ENCODE peak calls at places on chromosomes 11 and 22, in six cellular contexts. F is NCI-H2081; K is NCI-H82; Y is stimulated activated CD4-positive, alpha-beta T cell treated with anti-CD3 and anti-CD28 coated beads, Interleukin-12 subunit alpha, Interleukin-12 subunit beta, amount 100 ng/mL, for 4 hours; G is activated naive CD4-positive, alpha-beta T cell treated with anti-CD3 and anti-CD28 coated beads, Interleukin-2, amount 50 U/mL, for 16 hours; O is AG08395. L is an unnamed sample.

GRCh38 chr11:116192509-116193206 is 580.1 kb downstream of the BUD13 start:
- DNase-seq in O (peak; percentile 9), K (peak; percentile 81), Y (no peak), G (no peak), F (no peak), L (no peak)

GRCh38 chr22:24422078-24422665 is 5.2 kb upstream of the ADORA2A start:
- DNase-seq in F (no peak), K (no peak), O (no peak), Y (no peak), G (no peak), L (no peak)

GRCh38 chr22:39808087-39808486 is 85.5 kb downstream of the ENTHD1 start:
- DNase-seq in F (no peak), O (no peak), G (no peak), K (peak; percentile 50), Y (peak; percentile 23), L (no peak)

GRCh38 chr22:18111759-18112330 is 1.2 kb downstream of the TUBA8 start:
- DNase-seq in K (no peak), F (peak; percentile 45), O (no peak), G (no peak), Y (no peak), L (no peak)

GRCh38 chr11:45247433-45247832 is 38.7 kb downstream of the SYT13 start:
- DNase-seq in G (no peak), O (peak; percentile 21), F (no peak), Y (no peak), K (peak; percentile 17), L (peak; percentile 3)

GRCh38 chr11:46389450-46390330 is 1.9 kb downstream of the CHRM4 start:
- DNase-seq in F (peak; percentile 79), G (peak; percentile 41), K (peak; percentile 83), Y (peak; percentile 52), O (peak; percentile 85), L (peak; percentile 49)

GRCh38 chr11:69012092-69013008 is 696 bp downstream of the MRGPRF start:
- DNase-seq in F (no peak), K (no peak), G (no peak), O (peak; percentile 38), Y (no peak), L (peak; percentile 64)

GRCh38 chr11:124676386-124676785 is 2.7 kb downstream of the SPA17 start:
- DNase-seq in G (no peak), K (no peak), Y (no peak), O (peak; percentile 35), F (no peak), L (peak; percentile 55)

GRCh38 chr11:94794287-94795168 is 26.4 kb downstream of the AMOTL1 start:
- DNase-seq in G (no peak), O (peak; percentile 89), Y (no peak), F (peak; percentile 38), K (no peak), L (peak; percentile 96)

GRCh38 chr11:70110538-70111055 is 32.5 kb downstream of the ANO1 start:
- DNase-seq in O (no peak), Y (no peak), K (no peak), F (no peak), G (no peak), L (no peak)

GRCh38 chr11:120611576-120611975 is 100.0 kb downstream of the GRIK4 start:
- DNase-seq in G (no peak), O (no peak), F (no peak), Y (no peak), K (peak; percentile 70), L (no peak)

GRCh38 chr11:46330887-46331652 is 16.2 kb upstream of the DGKZ start:
- DNase-seq in F (no peak), G (peak; percentile 57), K (no peak), Y (no peak), O (no peak), L (no peak)

GRCh38 chr22:42357221-42357620 is 75.0 kb downstream of the NFAM1 start:
- DNase-seq in O (no peak), Y (no peak), K (no peak), G (no peak), F (no peak), L (no peak)

GRCh38 chr22:36369004-36369921 is 18.5 kb downstream of the MYH9 start:
- DNase-seq in F (peak; percentile 31), K (no peak), G (peak; percentile 52), O (no peak), Y (peak; percentile 54), L (no peak)

GRCh38 chr11:30452842-30453241 is 129.9 kb downstream of the ARL14EP start:
- DNase-seq in O (no peak), G (no peak), F (no peak), Y (no peak), K (no peak), L (no peak)

GRCh38 chr11:117081908-117082307 is 16.3 kb downstream of the SIK3 start:
- DNase-seq in Y (no peak), G (no peak), K (no peak), F (no peak), O (no peak), L (no peak)

GRCh38 chr22:21735198-21736083 is at the start of gene YPEL1:
- DNase-seq in Y (peak; percentile 94), F (peak; percentile 90), G (peak; percentile 94), O (peak; percentile 98), K (peak; percentile 87), L (peak; percentile 95)

GRCh38 chr22:28369849-28370248 is 309.8 kb downstream of the TTC28 start:
- DNase-seq in K (no peak), F (no peak), Y (no peak), O (no peak), G (no peak), L (no peak)

GRCh38 chr22:27237342-27237741 is 564.2 kb downstream of the MN1 start:
- DNase-seq in G (no peak), O (no peak), K (no peak), Y (no peak), F (no peak), L (no peak)

GRCh38 chr11:15941206-15941770 is 415.1 kb downstream of the SOX6 start:
- DNase-seq in F (no peak), O (peak; percentile 72), K (no peak), Y (peak; percentile 16), G (no peak), L (peak; percentile 43)

GRCh38 chr11:97856666-97857065 is 1164.1 kb upstream of the CNTN5 start:
- DNase-seq in F (peak; percentile 98), O (no peak), Y (no peak), G (no peak), K (no peak), L (no peak)

GRCh38 chr11:88338223-88338661 is 706 bp upstream of the CTSC start:
- DNase-seq in F (peak; percentile 64), O (peak; percentile 54), G (peak; percentile 43), Y (peak; percentile 31), K (peak; percentile 54), L (peak; percentile 76)

GRCh38 chr22:23565942-23566715 is 14.0 kb downstream of the IGLL1 start:
- DNase-seq in F (no peak), Y (no peak), K (peak; percentile 42), G (no peak), O (no peak), L (no peak)

GRCh38 chr22:37627545-37627944 is 11.9 kb upstream of the SH3BP1 start:
- DNase-seq in K (no peak), F (no peak), O (no peak), Y (no peak), G (peak; percentile 44), L (no peak)

GRCh38 chr11:130118636-130119387 is 40.8 kb upstream of the ST14 start:
- DNase-seq in Y (no peak), G (no peak), O (no peak), F (no peak), K (no peak), L (no peak)

GRCh38 chr22:32531955-32532818 is 57.6 kb downstream of the FBXO7 start:
- DNase-seq in F (peak; percentile 30), O (peak; percentile 98), G (no peak), K (peak; percentile 64), Y (no peak), L (peak; percentile 97)

GRCh38 chr11:34053161-34053686 is 1.7 kb downstream of the CAPRIN1 start:
- DNase-seq in K (peak; percentile 78), G (peak; percentile 85), Y (peak; percentile 75), O (peak; percentile 69), F (peak; percentile 76), L (peak; percentile 74)

GRCh38 chr11:66360406-66361073 is 11.0 kb downstream of the SLC29A2 start:
- DNase-seq in G (no peak), Y (no peak), K (no peak), O (no peak), F (no peak), L (no peak)

GRCh38 chr22:23815781-23816551 is 22.8 kb downstream of the DERL3 start:
- DNase-seq in K (peak; percentile 82), G (no peak), O (peak; percentile 19), Y (no peak), F (no peak), L (peak; percentile 57)

GRCh38 chr11:28697920-28698827 is 590.0 kb downstream of the METTL15 start:
- DNase-seq in K (peak; percentile 69), F (peak; percentile 48), O (peak; percentile 55), G (no peak), Y (no peak), L (peak; percentile 46)

GRCh38 chr11:1482581-1483444 is 3.8 kb downstream of the MOB2 start:
- DNase-seq in F (no peak), K (no peak), Y (no peak), O (no peak), G (no peak), L (no peak)

GRCh38 chr11:96652516-96652915 is 262.7 kb downstream of the JRKL start:
- DNase-seq in K (no peak), F (no peak), G (no peak), O (no peak), Y (no peak), L (no peak)

GRCh38 chr11:116895053-116895757 is 57.8 kb upstream of the APOA1 start:
- DNase-seq in F (no peak), O (no peak), K (peak; percentile 24), Y (no peak), G (peak; percentile 13), L (no peak)

GRCh38 chr22:49302530-49302929 is 525.1 kb downstream of the BRD1 start:
- DNase-seq in F (no peak), G (no peak), K (no peak), O (no peak), Y (no peak), L (no peak)

GRCh38 chr11:3947084-3947483 is 91.6 kb downstream of the STIM1 start:
- DNase-seq in F (peak; percentile 33), Y (no peak), K (no peak), G (no peak), O (peak; percentile 62), L (peak; percentile 78)

GRCh38 chr22:27476729-27477128 is 324.8 kb downstream of the MN1 start:
- DNase-seq in F (no peak), Y (no peak), K (no peak), G (no peak), O (peak; percentile 86), L (peak; percentile 67)

GRCh38 chr11:58286249-58286648 is 18.2 kb upstream of the OR10W1 start:
- DNase-seq in K (peak; percentile 34), O (peak; percentile 18), Y (no peak), F (no peak), G (no peak), L (peak; percentile 39)

L was measured in AG10803.